ENCODE peak calls at places on chromosomes 11 and 22, in six cellular contexts. F, O, D, K, Z and V are unnamed samples.

GRCh38 chr11:2097356-2097997 is 41.7 kb downstream of the IGF2 start:
- DNase-seq in F (no peak), O (peak; percentile 35), D (no peak), K (peak; percentile 82), Z (peak; percentile 83), V (peak; percentile 32)

GRCh38 chr11:113553905-113554304 is 78.7 kb upstream of the DRD2 start:
- DNase-seq in F (no peak), O (no peak), D (no peak), K (no peak), Z (no peak), V (no peak)

GRCh38 chr22:38543822-38544221 is 26.2 kb downstream of the DMC1 start:
- DNase-seq in F (no peak), O (no peak), D (no peak), K (no peak), Z (no peak), V (no peak)

GRCh38 chr11:911031-911889 is 650 bp upstream of the CHID1 start:
- DNase-seq in F (peak; percentile 58), O (peak; percentile 44), D (peak; percentile 39), K (peak; percentile 64), Z (peak; percentile 76), V (peak; percentile 40)

GRCh38 chr11:46686886-46687810 is 13.3 kb downstream of the ARHGAP1 start:
- DNase-seq in F (no peak), O (no peak), D (no peak), K (peak; percentile 91), Z (no peak), V (no peak)

GRCh38 chr11:11391796-11392195 is 38.7 kb upstream of the CSNK2A3 start:
- DNase-seq in F (no peak), O (no peak), D (no peak), K (peak; percentile 90), Z (no peak), V (no peak)

GRCh38 chr11:133934599-133935550 is 21.9 kb downstream of the IGSF9B start:
- DNase-seq in F (no peak), O (no peak), D (no peak), K (peak; percentile 19), Z (peak; percentile 72), V (peak; percentile 50)

GRCh38 chr11:93532285-93532789 is 10.9 kb downstream of the SMCO4 start:
- DNase-seq in F (no peak), O (no peak), D (no peak), K (peak; percentile 25), Z (no peak), V (no peak)

GRCh38 chr11:71286701-71287643 is 34.6 kb upstream of the SHANK2 start:
- DNase-seq in F (no peak), O (no peak), D (no peak), K (peak; percentile 92), Z (no peak), V (no peak)

GRCh38 chr22:33014621-33015020 is 43.6 kb downstream of the SYN3 start:
- DNase-seq in F (no peak), O (no peak), D (no peak), K (no peak), Z (no peak), V (no peak)

GRCh38 chr11:126384053-126384335 is 28.5 kb downstream of the ST3GAL4 start:
- DNase-seq in F (no peak), O (no peak), D (no peak), K (no peak), Z (no peak), V (no peak)

GRCh38 chr11:12174145-12175143 is 64.1 kb downstream of the MICAL2 start:
- DNase-seq in F (no peak), O (no peak), D (no peak), K (peak; percentile 81), Z (no peak), V (no peak)

GRCh38 chr11:96246718-96247540 is 96.1 kb downstream of the MAML2 start:
- DNase-seq in F (no peak), O (no peak), D (no peak), K (peak; percentile 83), Z (no peak), V (no peak)

GRCh38 chr11:61671527-61671926 is 8.7 kb upstream of the DAGLA start:
- DNase-seq in F (no peak), O (no peak), D (no peak), K (no peak), Z (no peak), V (no peak)

GRCh38 chr22:25153961-25154685 is 45.5 kb upstream of the CRYBB3 start:
- DNase-seq in F (no peak), O (no peak), D (no peak), K (no peak), Z (no peak), V (no peak)

GRCh38 chr11:103215812-103216211 is 106.6 kb downstream of the DYNC2H1 start:
- DNase-seq in F (no peak), O (no peak), D (no peak), K (peak; percentile 41), Z (no peak), V (no peak)

GRCh38 chr11:103222801-103223200 is 113.6 kb downstream of the DYNC2H1 start:
- DNase-seq in F (no peak), O (no peak), D (no peak), K (peak; percentile 20), Z (no peak), V (no peak)

DNA sequence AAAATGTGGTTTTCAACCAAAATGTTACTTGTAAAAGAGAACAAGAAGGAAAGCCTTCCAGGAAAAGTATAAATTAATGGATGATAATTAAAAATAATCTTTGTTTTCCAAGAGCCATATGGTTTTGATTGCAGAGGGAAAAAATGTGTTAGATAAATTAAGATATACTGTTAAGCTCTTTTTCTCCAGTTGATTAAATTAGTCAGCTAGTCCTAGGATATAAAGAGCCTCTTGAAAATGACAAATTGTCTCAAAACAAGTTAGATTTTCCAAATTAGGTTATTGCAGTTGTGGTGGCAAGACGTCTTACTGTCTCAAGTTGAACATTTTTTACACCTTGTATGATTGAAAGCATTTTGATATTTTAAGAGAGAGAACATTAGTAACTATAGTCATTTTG is 110.9 kb downstream of the DYNC2H1 start:
- DNase-seq in F (no peak), O (no peak), D (no peak), K (no peak), Z (no peak), V (no peak)
- TF ChIP-seq CTCF in F (no peak), O (no peak), D (no peak), K (no peak), Z (no peak), V (no peak)

GRCh38 chr22:36900225-36900624 is 13.2 kb upstream of the CSF2RB start:
- DNase-seq in F (no peak), O (no peak), D (no peak), K (no peak), Z (no peak), V (no peak)

GRCh38 chr22:36900880-36901279 is 12.5 kb upstream of the CSF2RB start:
- DNase-seq in F (no peak), O (no peak), D (no peak), K (no peak), Z (no peak), V (no peak)

GRCh38 chr22:36899498-36899897 is 13.9 kb upstream of the CSF2RB start:
- DNase-seq in F (no peak), O (no peak), D (no peak), K (no peak), Z (no peak), V (no peak)

GRCh38 chr22:36897611-36898010 is 15.8 kb upstream of the CSF2RB start:
- DNase-seq in F (no peak), O (no peak), D (no peak), K (no peak), Z (no peak), V (no peak)

GRCh38 chr22:36898690-36899089 is 14.7 kb upstream of the CSF2RB start:
- DNase-seq in F (no peak), O (no peak), D (no peak), K (no peak), Z (no peak), V (no peak)
- TF ChIP-seq CTCF in F (no peak), O (no peak), D (no peak), K (no peak), Z (no peak), V (no peak)

DNA sequence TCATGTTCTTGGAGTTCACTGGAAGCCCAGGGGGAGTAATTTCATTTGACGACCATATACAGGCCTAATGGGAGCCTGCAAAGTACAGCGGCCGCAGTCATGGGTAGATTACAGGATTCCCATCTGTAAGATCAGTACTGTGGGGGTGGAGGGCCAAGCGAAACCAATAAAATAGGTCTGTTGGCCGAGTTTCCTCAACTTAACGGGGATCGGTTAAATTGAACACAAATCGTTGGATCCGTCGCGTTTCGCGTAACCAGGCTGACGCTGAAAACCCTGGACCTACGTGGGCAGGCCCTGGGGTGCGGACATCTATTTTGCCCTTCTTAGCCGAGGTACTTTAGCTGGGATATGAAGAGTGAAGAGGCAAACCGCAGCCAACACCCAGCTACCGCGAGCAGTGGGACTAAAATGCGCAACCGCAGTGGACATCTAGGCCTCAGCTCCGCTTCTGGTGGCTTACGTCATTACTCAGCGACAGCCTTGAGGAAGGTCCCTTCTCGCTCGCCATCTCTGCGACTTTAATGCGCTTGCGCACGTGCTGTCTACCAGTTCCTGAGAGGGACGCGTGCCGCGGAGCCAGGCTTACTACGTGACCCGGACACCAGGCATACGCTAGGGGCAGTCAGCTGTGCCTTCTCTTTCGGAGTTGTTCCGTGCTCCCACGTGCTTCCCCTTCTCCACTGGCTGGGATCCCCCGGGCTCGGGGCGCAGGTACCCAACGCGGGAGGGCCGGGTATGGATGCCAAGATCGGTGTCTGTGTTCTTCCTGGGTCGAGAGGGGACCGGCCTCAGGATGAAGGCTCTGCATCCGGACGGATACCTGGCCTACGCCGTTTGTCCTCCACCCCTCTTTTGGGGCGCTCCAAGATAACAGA is at the start of gene NAT10:
- DNase-seq in F (peak; percentile 97), O (peak; percentile 92), D (peak; percentile 98), K (peak; percentile 99), Z (peak; percentile 98), V (peak; percentile 91)
- TF ChIP-seq CTCF in F (peak; percentile 23), O (peak; percentile 26), D (no peak), K (no peak), Z (no peak), V (peak; percentile 32)

DNA sequence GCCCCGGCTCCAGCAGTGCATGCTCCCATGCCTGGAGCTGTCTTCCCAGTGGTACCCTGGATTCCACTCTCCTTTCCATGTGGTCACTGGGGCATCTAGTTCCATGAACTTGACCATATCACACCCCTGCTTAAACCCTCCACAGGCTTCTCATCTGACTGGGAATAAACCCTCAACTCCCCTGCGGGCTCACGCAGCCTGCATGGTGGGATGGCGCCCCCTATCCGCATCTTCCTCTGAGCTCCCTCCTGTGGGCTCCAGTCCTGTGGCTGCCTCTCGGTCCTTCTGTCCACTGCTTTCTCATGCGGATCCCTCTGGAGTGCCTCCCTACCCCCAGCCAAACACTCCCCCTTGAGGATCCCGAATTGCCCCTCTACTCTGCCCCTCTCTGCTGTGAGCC is 41.4 kb upstream of the TTLL12 start:
- DNase-seq in F (peak; percentile 35), O (no peak), D (peak; percentile 26), K (peak; percentile 10), Z (no peak), V (peak; percentile 65)
- TF ChIP-seq CTCF in F (peak; percentile 47), O (peak; percentile 38), D (no peak), K (peak; percentile 40), Z (no peak), V (peak; percentile 47)

GRCh38 chr11:33984682-33985389 is 66.7 kb upstream of the CAPRIN1 start:
- DNase-seq in F (no peak), O (no peak), D (no peak), K (no peak), Z (no peak), V (no peak)

GRCh38 chr11:33988586-33989370 is 62.8 kb upstream of the CAPRIN1 start:
- DNase-seq in F (no peak), O (no peak), D (no peak), K (no peak), Z (no peak), V (no peak)

GRCh38 chr11:33987545-33987944 is 64.0 kb upstream of the CAPRIN1 start:
- DNase-seq in F (no peak), O (no peak), D (no peak), K (no peak), Z (no peak), V (no peak)

GRCh38 chr11:33989461-33989860 is 62.1 kb upstream of the CAPRIN1 start:
- DNase-seq in F (no peak), O (no peak), D (no peak), K (no peak), Z (no peak), V (no peak)

GRCh38 chr11:33987975-33988580 is 63.5 kb upstream of the CAPRIN1 start:
- DNase-seq in F (peak; percentile 58), O (peak; percentile 28), D (peak; percentile 82), K (peak; percentile 78), Z (peak; percentile 88), V (peak; percentile 79)
- TF ChIP-seq CTCF in F (peak; percentile 80), O (peak; percentile 67), D (peak; percentile 76), K (peak; percentile 78), Z (peak; percentile 88), V (peak; percentile 79)